ENCODE peak calls at places on chromosomes 13 and 19, in ten cellular contexts. Z is left ventricle myocardium inferior, I is endodermal cell, P is progenitor cell of endocrine pancreas, D is fibroblast of mammary gland, Q is psoas muscle, S is GM13977, H is AG09319, W is brain microvascular endothelial cell, B is RWPE1. O is an unnamed sample.

GRCh38 chr13:76992548-76993001 is 694 bp downstream of the CLN5 start:
- DNase-seq in Z (no peak), I (peak; percentile 69), P (no peak), D (peak; percentile 26), Q (no peak), S (no peak), H (no peak), W (no peak), B (no peak), O (no peak)

GRCh38 chr13:99374994-99375805 is 68.0 kb upstream of the GPR183 start:
- DNase-seq in Z (no peak), I (peak; percentile 33), P (no peak), D (no peak), Q (no peak), S (no peak), H (no peak), W (no peak), B (no peak), O (peak; percentile 67)

GRCh38 chr13:34748078-34748477 is 194.0 kb upstream of the NBEA start:
- DNase-seq in Z (peak; percentile 21), I (no peak), P (no peak), D (peak; percentile 26), Q (no peak), S (no peak), H (no peak), W (peak; percentile 13), B (no peak), O (no peak)

GRCh38 chr13:33992891-33993336 is 175.0 kb downstream of the RFC3 start:
- DNase-seq in Z (no peak), I (no peak), P (no peak), D (no peak), Q (no peak), S (no peak), H (no peak), W (no peak), B (no peak), O (no peak)

GRCh38 chr13:40644838-40645620 is 21.4 kb downstream of the FOXO1 start:
- DNase-seq in Z (no peak), I (peak; percentile 29), P (no peak), D (no peak), Q (no peak), S (no peak), H (no peak), W (peak; percentile 29), B (peak; percentile 43), O (no peak)

GRCh38 chr19:10852098-10852800 is 4.0 kb downstream of the C19orf38 start:
- DNase-seq in Z (no peak), I (peak; percentile 48), P (no peak), D (peak; percentile 49), Q (no peak), S (peak; percentile 0), H (no peak), W (peak; percentile 51), B (no peak), O (no peak)

GRCh38 chr13:101579291-101579802 is 126.9 kb downstream of the ITGBL1 start:
- DNase-seq in Z (no peak), I (no peak), P (no peak), D (peak; percentile 43), Q (no peak), S (no peak), H (no peak), W (peak; percentile 82), B (no peak), O (no peak)

GRCh38 chr13:98447881-98448641 is 128.8 kb downstream of the STK24 start:
- DNase-seq in Z (peak; percentile 58), I (peak; percentile 92), P (no peak), D (peak; percentile 31), Q (peak; percentile 67), S (no peak), H (no peak), W (no peak), B (peak; percentile 21), O (peak; percentile 31)

GRCh38 chr19:3154957-3155736 is 19.3 kb downstream of the GNA15 start:
- DNase-seq in Z (peak; percentile 74), I (no peak), P (no peak), D (peak; percentile 100), Q (peak; percentile 79), S (peak; percentile 85), H (peak; percentile 96), W (peak; percentile 100), B (peak; percentile 98), O (peak; percentile 90)

GRCh38 chr13:106500450-106500849 is 35.0 kb downstream of the EFNB2 start:
- DNase-seq in Z (no peak), I (no peak), P (no peak), D (no peak), Q (no peak), S (no peak), H (no peak), W (peak; percentile 51), B (no peak), O (no peak)

GRCh38 chr13:102701331-102701730 is 6.5 kb upstream of the METTL21C start:
- DNase-seq in Z (no peak), I (no peak), P (no peak), D (no peak), Q (no peak), S (no peak), H (no peak), W (no peak), B (no peak), O (no peak)

GRCh38 chr13:101258071-101258470 is 158.2 kb downstream of the NALCN start:
- DNase-seq in Z (no peak), I (peak; percentile 77), P (no peak), D (peak; percentile 92), Q (peak; percentile 41), S (peak; percentile 33), H (peak; percentile 23), W (peak; percentile 98), B (peak; percentile 44), O (peak; percentile 42)

GRCh38 chr19:2695288-2695866 is 7.1 kb downstream of the GNG7 start:
- DNase-seq in Z (peak; percentile 60), I (no peak), P (no peak), D (no peak), Q (no peak), S (no peak), H (no peak), W (no peak), B (no peak), O (no peak)

GRCh38 chr19:58033741-58034475 is at the start of gene ZSCAN1:
- DNase-seq in Z (peak; percentile 90), I (peak; percentile 97), P (peak; percentile 83), D (peak; percentile 63), Q (peak; percentile 72), S (no peak), H (peak; percentile 20), W (peak; percentile 84), B (no peak), O (no peak)

GRCh38 chr13:34156841-34157365 is 339.0 kb downstream of the RFC3 start:
- DNase-seq in Z (peak; percentile 22), I (peak; percentile 75), P (peak; percentile 19), D (peak; percentile 94), Q (no peak), S (peak; percentile 38), H (peak; percentile 46), W (peak; percentile 94), B (peak; percentile 90), O (peak; percentile 34)

GRCh38 chr19:55146648-55147218 is 2.3 kb downstream of the TNNT1 start:
- DNase-seq in Z (no peak), I (peak; percentile 96), P (no peak), D (no peak), Q (peak; percentile 56), S (no peak), H (no peak), W (no peak), B (peak; percentile 67), O (no peak)

GRCh38 chr13:113098163-113098732 is 7.3 kb upstream of the F7 start:
- DNase-seq in Z (no peak), I (no peak), P (no peak), D (no peak), Q (no peak), S (no peak), H (no peak), W (peak; percentile 63), B (no peak), O (no peak)

GRCh38 chr13:69264362-69265334 is 843.0 kb upstream of the ATXN8OS start:
- DNase-seq in Z (no peak), I (no peak), P (no peak), D (no peak), Q (no peak), S (no peak), H (no peak), W (no peak), B (no peak), O (no peak)

GRCh38 chr19:29928831-29929230 is 13.2 kb upstream of the URI1 start:
- DNase-seq in Z (no peak), I (no peak), P (no peak), D (no peak), Q (no peak), S (peak; percentile 53), H (no peak), W (no peak), B (no peak), O (peak; percentile 54)

GRCh38 chr13:66468656-66469055 is 761.5 kb downstream of the PCDH9 start:
- DNase-seq in Z (no peak), I (no peak), P (no peak), D (no peak), Q (no peak), S (no peak), H (no peak), W (no peak), B (no peak), O (no peak)

GRCh38 chr19:51122112-51122981 is 2.4 kb upstream of the SIGLEC9 start:
- DNase-seq in Z (no peak), I (no peak), P (no peak), D (peak; percentile 37), Q (no peak), S (no peak), H (no peak), W (peak; percentile 38), B (no peak), O (no peak)

GRCh38 chr19:7831452-7831851 is 1.4 kb downstream of the EVI5L start:
- DNase-seq in Z (no peak), I (peak; percentile 86), P (no peak), D (peak; percentile 54), Q (no peak), S (peak; percentile 38), H (no peak), W (no peak), B (peak; percentile 48), O (no peak)
- TF ChIP-seq CTCF in Z (no peak), I (peak; percentile 65), P (peak; percentile 25), D (peak; percentile 53), Q (no peak), S (no peak), H (peak; percentile 35), W (peak; percentile 69), B (no peak), O (no peak)

GRCh38 chr19:19217110-19217509 is 5.4 kb downstream of the NCAN start:
- DNase-seq in Z (no peak), I (no peak), P (no peak), D (peak; percentile 41), Q (no peak), S (no peak), H (no peak), W (peak; percentile 29), B (no peak), O (no peak)
- TF ChIP-seq CTCF in Z (no peak), I (peak; percentile 66), P (no peak), D (peak; percentile 21), Q (no peak), S (no peak), H (no peak), W (peak; percentile 35), B (no peak), O (no peak)

GRCh38 chr19:37779139-37780035 is at the start of gene ZNF573:
- DNase-seq in Z (peak; percentile 82), I (peak; percentile 93), P (peak; percentile 60), D (peak; percentile 89), Q (peak; percentile 88), S (peak; percentile 82), H (peak; percentile 57), W (peak; percentile 89), B (peak; percentile 87), O (peak; percentile 87)
- TF ChIP-seq CTCF in Z (peak; percentile 44), I (peak; percentile 57), P (peak; percentile 39), D (no peak), Q (peak; percentile 23), S (no peak), H (no peak), W (peak; percentile 50), B (no peak), O (no peak)

GRCh38 chr19:17726136-17726741 is 7.0 kb downstream of the MAP1S start:
- DNase-seq in Z (no peak), I (no peak), P (no peak), D (no peak), Q (no peak), S (no peak), H (no peak), W (no peak), B (no peak), O (no peak)
- TF ChIP-seq CTCF in Z (no peak), I (no peak), P (no peak), D (no peak), Q (no peak), S (no peak), H (no peak), W (no peak), B (no peak), O (no peak)